ENCODE peak calls at places on chromosomes 2 and 18, in eight cellular contexts. D is SJCRH30; Y is NB4; C is CD8-positive, alpha-beta T cell; A is progenitor cell of endocrine pancreas; W is NCI-H2081; I is stimulated activated CD8-positive, alpha-beta memory T cell treated with anti-CD3 and anti-CD28 coated beads, Interleukin-7, amount 100 ng/mL, for 1 hour; L is caudate nucleus. N is an unnamed sample.
A peak's percentile ranks its signal among the peaks of the same experiment; 100 is the strongest.

GRCh38 chr2:191675807-191676667 is 1.9 kb upstream of the NABP1 start:
- DNase-seq in I (peak; percentile 36), C (peak; percentile 72), W (no peak), D (no peak), A (no peak), L (no peak), Y (peak; percentile 94), N (peak; percentile 78)

GRCh38 chr18:76246579-76246978 is 248.5 kb downstream of the ZNF516 start:
- DNase-seq in A (no peak), D (no peak), I (no peak), W (no peak), L (no peak), C (no peak), Y (no peak), N (no peak)

GRCh38 chr2:220452561-220452960 is 825.1 kb downstream of the SLC4A3 start:
- DNase-seq in C (no peak), I (no peak), D (no peak), A (no peak), L (no peak), Y (no peak), W (no peak), N (no peak)

GRCh38 chr2:9797086-9797485 is 46.2 kb upstream of the TAF1B start:
- DNase-seq in A (no peak), Y (no peak), D (no peak), I (no peak), L (no peak), C (no peak), W (no peak), N (no peak)

GRCh38 chr18:79982736-79983135 is 5.6 kb downstream of the TXNL4A start:
- DNase-seq in W (no peak), C (no peak), Y (peak; percentile 69), A (no peak), L (no peak), D (no peak), I (no peak), N (peak; percentile 53)

GRCh38 chr2:175490306-175490705 is 308.8 kb upstream of the ATP5MC3 start:
- DNase-seq in Y (no peak), W (no peak), A (no peak), I (no peak), C (no peak), L (no peak), D (no peak), N (no peak)

GRCh38 chr2:11899264-11899818 is 152.9 kb downstream of the LPIN1 start:
- DNase-seq in I (no peak), C (no peak), W (no peak), D (no peak), A (no peak), Y (no peak), L (no peak), N (no peak)

GRCh38 chr2:10363861-10364610 is 61.3 kb downstream of the HPCAL1 start:
- DNase-seq in W (no peak), L (no peak), C (no peak), Y (no peak), I (no peak), D (no peak), A (no peak), N (no peak)

GRCh38 chr2:219684721-219685689 is 57.6 kb downstream of the SLC4A3 start:
- DNase-seq in D (no peak), I (no peak), W (peak; percentile 78), L (no peak), Y (peak; percentile 68), A (no peak), C (peak; percentile 52), N (peak; percentile 17)

GRCh38 chr2:200577000-200577399 is 8.8 kb upstream of the AOX1 start:
- DNase-seq in C (no peak), A (no peak), Y (no peak), W (no peak), D (no peak), L (no peak), I (no peak), N (no peak)

GRCh38 chr2:180416553-180417113 is 409.5 kb upstream of the CWC22 start:
- DNase-seq in C (no peak), D (no peak), Y (no peak), W (no peak), L (no peak), I (no peak), A (no peak), N (no peak)

GRCh38 chr2:218276986-218277755 is 6.9 kb downstream of the PNKD start:
- DNase-seq in I (no peak), A (no peak), W (no peak), Y (no peak), D (no peak), L (no peak), C (no peak), N (no peak)

GRCh38 chr2:15159751-15160177 is 401.4 kb downstream of the NBAS start:
- DNase-seq in A (no peak), D (peak; percentile 16), I (no peak), Y (peak; percentile 66), L (no peak), C (no peak), W (peak; percentile 48), N (no peak)

GRCh38 chr2:170651603-170652002 is 63.5 kb upstream of the SP5 start:
- DNase-seq in L (no peak), D (no peak), Y (no peak), I (peak; percentile 0), W (no peak), C (peak; percentile 58), A (no peak), N (no peak)

GRCh38 chr2:203869610-203870042 is 2.1 kb downstream of the CTLA4 start:
- DNase-seq in W (no peak), L (no peak), Y (no peak), C (peak; percentile 72), D (no peak), A (no peak), I (no peak), N (peak; percentile 69)

GRCh38 chr2:119715409-119716295 is 36.7 kb downstream of the TMEM177 start:
- DNase-seq in W (no peak), A (no peak), D (no peak), Y (no peak), C (no peak), I (no peak), L (no peak), N (no peak)

GRCh38 chr2:182766626-182767025 is 50.6 kb downstream of the DNAJC10 start:
- DNase-seq in W (no peak), C (no peak), I (no peak), Y (no peak), A (no peak), L (no peak), D (no peak), N (no peak)

GRCh38 chr2:218671077-218671653 is 637 bp downstream of the RNF25 start:
- DNase-seq in I (no peak), C (no peak), Y (peak; percentile 28), L (no peak), D (no peak), W (no peak), A (no peak), N (no peak)

GRCh38 chr2:52933878-52934277 is 833.7 kb upstream of the CHAC2 start:
- DNase-seq in D (no peak), W (no peak), I (no peak), L (no peak), C (no peak), A (no peak), Y (no peak), N (no peak)

GRCh38 chr18:67600181-67600631 is 83.7 kb upstream of the DSEL start:
- DNase-seq in A (no peak), C (no peak), W (no peak), D (peak; percentile 78), Y (no peak), L (no peak), I (no peak), N (no peak)

GRCh38 chr2:212294816-212295215 is 243.8 kb downstream of the ERBB4 start:
- DNase-seq in W (peak; percentile 92), L (no peak), I (no peak), D (no peak), A (no peak), C (no peak), Y (no peak), N (no peak)

GRCh38 chr2:127145255-127145899 is 38.4 kb upstream of the BIN1 start:
- DNase-seq in W (no peak), C (peak; percentile 34), Y (no peak), L (no peak), I (no peak), A (no peak), D (no peak), N (no peak)

GRCh38 chr2:233819884-233820765 is 34.2 kb downstream of the HJURP start:
- DNase-seq in C (no peak), Y (no peak), I (no peak), L (no peak), W (no peak), D (no peak), A (no peak), N (no peak)

GRCh38 chr2:23934296-23934695 is 6.0 kb upstream of the UBXN2A start:
- DNase-seq in I (no peak), W (no peak), Y (no peak), C (no peak), A (no peak), L (no peak), D (no peak), N (no peak)

N was measured in activated CD4-positive, alpha-beta memory T cell treated with anti-CD3 and anti-CD28 coated beads, Interleukin-2, amount 10 ng/mL, durations not matched to agents 7 days and 5 days.